ENCODE peak calls at places on chromosomes 11 and 22, in seven cellular contexts. One of them, this sample, is unnamed.

GRCh38 chr22:39315389-39315788 is 4.0 kb downstream of the RPL3 start:
- DNase-seq in GM23338: no peak
- DNase-seq in fibroblast of lung: no peak
- DNase-seq in colonic mucosa: no peak
- DNase-seq in CD4-positive, alpha-beta T cell: no peak
- DNase-seq in psoas muscle: no peak
- DNase-seq in A549: no peak
- DNase-seq in this sample: no peak

GRCh38 chr11:8034604-8035224 is 46.3 kb upstream of the TUB start:
- DNase-seq in GM23338: no peak
- DNase-seq in colonic mucosa: no peak
- DNase-seq in psoas muscle: no peak
- DNase-seq in fibroblast of lung: no peak
- DNase-seq in CD4-positive, alpha-beta T cell: no peak
- DNase-seq in A549: no peak
- DNase-seq in this sample: no peak

GRCh38 chr11:60164550-60165075 is 18.3 kb downstream of the MS4A6A start:
- DNase-seq in fibroblast of lung: no peak
- DNase-seq in colonic mucosa: no peak
- DNase-seq in A549: no peak
- DNase-seq in GM23338: no peak
- DNase-seq in CD4-positive, alpha-beta T cell: no peak
- DNase-seq in psoas muscle: no peak
- DNase-seq in this sample: no peak

GRCh38 chr22:42743501-42743991 is 22.9 kb upstream of the A4GALT start:
- DNase-seq in A549: no peak
- DNase-seq in fibroblast of lung: peak; percentile 92
- DNase-seq in CD4-positive, alpha-beta T cell: no peak
- DNase-seq in colonic mucosa: peak; percentile 45
- DNase-seq in GM23338: peak; percentile 48
- DNase-seq in psoas muscle: peak; percentile 89
- DNase-seq in this sample: peak; percentile 36

GRCh38 chr11:11987503-11988022 is 20.9 kb downstream of the DKK3 start:
- DNase-seq in colonic mucosa: no peak
- DNase-seq in GM23338: peak; percentile 51
- DNase-seq in psoas muscle: no peak
- DNase-seq in A549: peak; percentile 66
- DNase-seq in fibroblast of lung: peak; percentile 57
- DNase-seq in CD4-positive, alpha-beta T cell: no peak
- DNase-seq in this sample: no peak

GRCh38 chr22:24996420-24996952 is 44.0 kb downstream of the KIAA1671 start:
- DNase-seq in CD4-positive, alpha-beta T cell: no peak
- DNase-seq in GM23338: peak; percentile 87
- DNase-seq in fibroblast of lung: peak; percentile 61
- DNase-seq in psoas muscle: no peak
- DNase-seq in colonic mucosa: peak; percentile 68
- DNase-seq in A549: peak; percentile 63
- DNase-seq in this sample: peak; percentile 66

GRCh38 chr22:35930933-35931332 is 97.7 kb downstream of the RBFOX2 start:
- DNase-seq in colonic mucosa: no peak
- DNase-seq in CD4-positive, alpha-beta T cell: no peak
- DNase-seq in fibroblast of lung: peak; percentile 90
- DNase-seq in psoas muscle: no peak
- DNase-seq in GM23338: peak; percentile 56
- DNase-seq in A549: peak; percentile 69
- DNase-seq in this sample: peak; percentile 34

GRCh38 chr22:48869788-48870187 is 957.9 kb downstream of the BRD1 start:
- DNase-seq in A549: no peak
- DNase-seq in colonic mucosa: no peak
- DNase-seq in psoas muscle: no peak
- DNase-seq in fibroblast of lung: no peak
- DNase-seq in CD4-positive, alpha-beta T cell: no peak
- DNase-seq in GM23338: no peak
- DNase-seq in this sample: no peak

GRCh38 chr11:84886344-84886743 is 740.8 kb downstream of the DLG2 start:
- DNase-seq in A549: no peak
- DNase-seq in GM23338: no peak
- DNase-seq in colonic mucosa: no peak
- DNase-seq in CD4-positive, alpha-beta T cell: no peak
- DNase-seq in psoas muscle: no peak
- DNase-seq in fibroblast of lung: no peak
- DNase-seq in this sample: no peak

GRCh38 chr11:8649361-8649760 is 33.1 kb downstream of the TRIM66 start:
- DNase-seq in fibroblast of lung: peak; percentile 46
- DNase-seq in psoas muscle: no peak
- DNase-seq in colonic mucosa: no peak
- DNase-seq in A549: no peak
- DNase-seq in CD4-positive, alpha-beta T cell: no peak
- DNase-seq in GM23338: no peak
- DNase-seq in this sample: peak; percentile 72

GRCh38 chr22:39278040-39278439 is 33.3 kb upstream of the PDGFB start:
- DNase-seq in GM23338: peak; percentile 38
- DNase-seq in CD4-positive, alpha-beta T cell: no peak
- DNase-seq in psoas muscle: peak; percentile 56
- DNase-seq in colonic mucosa: no peak
- DNase-seq in fibroblast of lung: peak; percentile 51
- DNase-seq in A549: no peak
- DNase-seq in this sample: no peak

GRCh38 chr11:101269990-101270660 is 140.5 kb upstream of the PGR start:
- DNase-seq in psoas muscle: no peak
- DNase-seq in A549: no peak
- DNase-seq in colonic mucosa: no peak
- DNase-seq in fibroblast of lung: no peak
- DNase-seq in GM23338: no peak
- DNase-seq in CD4-positive, alpha-beta T cell: no peak
- DNase-seq in this sample: no peak

GRCh38 chr11:100855466-100856067 is 168.5 kb downstream of the ARHGAP42 start:
- DNase-seq in GM23338: peak; percentile 81
- DNase-seq in psoas muscle: no peak
- DNase-seq in colonic mucosa: no peak
- DNase-seq in A549: peak; percentile 57
- DNase-seq in fibroblast of lung: peak; percentile 79
- DNase-seq in CD4-positive, alpha-beta T cell: no peak
- DNase-seq in this sample: peak; percentile 27

GRCh38 chr11:69649576-69649900 is 8.6 kb downstream of the CCND1 start:
- DNase-seq in CD4-positive, alpha-beta T cell: no peak
- DNase-seq in psoas muscle: no peak
- DNase-seq in GM23338: no peak
- DNase-seq in colonic mucosa: no peak
- DNase-seq in fibroblast of lung: no peak
- DNase-seq in A549: no peak
- DNase-seq in this sample: no peak

GRCh38 chr22:24593810-24594568 is 1.1 kb upstream of the LRRC75B start:
- DNase-seq in CD4-positive, alpha-beta T cell: no peak
- DNase-seq in colonic mucosa: peak; percentile 70
- DNase-seq in psoas muscle: no peak
- DNase-seq in fibroblast of lung: no peak
- DNase-seq in A549: no peak
- DNase-seq in GM23338: no peak
- DNase-seq in this sample: no peak

GRCh38 chr22:30386608-30386959 is 627 bp downstream of the RNF215 start:
- DNase-seq in psoas muscle: no peak
- DNase-seq in A549: no peak
- DNase-seq in GM23338: no peak
- DNase-seq in colonic mucosa: peak; percentile 21
- DNase-seq in fibroblast of lung: no peak
- DNase-seq in CD4-positive, alpha-beta T cell: no peak
- DNase-seq in this sample: no peak

GRCh38 chr11:121448431-121448941 is 3.6 kb upstream of the SORL1 start:
- DNase-seq in GM23338: no peak
- DNase-seq in psoas muscle: no peak
- DNase-seq in fibroblast of lung: no peak
- DNase-seq in colonic mucosa: no peak
- DNase-seq in CD4-positive, alpha-beta T cell: no peak
- DNase-seq in A549: no peak
- DNase-seq in this sample: no peak

DNA sequence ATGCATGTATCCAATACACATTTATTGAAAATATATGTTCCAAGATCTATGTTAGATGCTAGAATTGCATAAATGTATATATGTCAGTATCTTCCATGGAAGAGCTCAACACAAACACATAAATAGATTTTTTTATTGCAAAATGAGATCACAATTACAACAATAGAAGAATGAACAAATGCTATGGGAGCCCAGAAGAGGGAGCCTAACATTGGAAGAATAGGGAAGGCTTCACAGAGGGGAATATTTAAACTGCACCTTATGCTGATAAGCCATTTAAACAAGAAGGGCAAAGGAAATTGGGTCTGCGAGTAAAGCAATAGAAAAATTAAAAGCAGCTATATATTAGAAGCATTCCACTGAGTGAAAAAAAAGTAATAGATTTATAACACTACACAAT is 96.1 kb upstream of the LRRC55 start:
- DNase-seq in psoas muscle: no peak
- DNase-seq in colonic mucosa: no peak
- DNase-seq in CD4-positive, alpha-beta T cell: no peak
- DNase-seq in GM23338: no peak
- DNase-seq in fibroblast of lung: peak; percentile 3
- DNase-seq in A549: peak; percentile 16
- DNase-seq in this sample: no peak
- TF ChIP-seq CTCF in psoas muscle: no peak
- TF ChIP-seq CTCF in colonic mucosa: no peak
- TF ChIP-seq CTCF in CD4-positive, alpha-beta T cell: no peak
- TF ChIP-seq CTCF in GM23338: peak; percentile 27
- TF ChIP-seq CTCF in fibroblast of lung: peak; percentile 26
- TF ChIP-seq CTCF in A549: no peak
- TF ChIP-seq CTCF in this sample: no peak

GRCh38 chr11:47062736-47063135 is 113.9 kb downstream of the ARFGAP2 start:
- DNase-seq in CD4-positive, alpha-beta T cell: no peak
- DNase-seq in psoas muscle: no peak
- DNase-seq in GM23338: no peak
- DNase-seq in colonic mucosa: no peak
- DNase-seq in A549: no peak
- DNase-seq in fibroblast of lung: no peak
- DNase-seq in this sample: no peak

GRCh38 chr11:47060807-47061206 is 115.9 kb downstream of the ARFGAP2 start:
- DNase-seq in A549: peak; percentile 31
- DNase-seq in fibroblast of lung: no peak
- DNase-seq in GM23338: peak; percentile 34
- DNase-seq in colonic mucosa: no peak
- DNase-seq in CD4-positive, alpha-beta T cell: no peak
- DNase-seq in psoas muscle: no peak
- DNase-seq in this sample: no peak

GRCh38 chr11:47057374-47057773 is 119.3 kb downstream of the ARFGAP2 start:
- DNase-seq in GM23338: peak; percentile 53
- DNase-seq in psoas muscle: no peak
- DNase-seq in fibroblast of lung: no peak
- DNase-seq in CD4-positive, alpha-beta T cell: no peak
- DNase-seq in colonic mucosa: no peak
- DNase-seq in A549: no peak
- DNase-seq in this sample: no peak

GRCh38 chr11:47056261-47056915 is 119.8 kb downstream of the CSTPP1 start:
- DNase-seq in psoas muscle: no peak
- DNase-seq in A549: no peak
- DNase-seq in colonic mucosa: no peak
- DNase-seq in CD4-positive, alpha-beta T cell: no peak
- DNase-seq in GM23338: no peak
- DNase-seq in fibroblast of lung: peak; percentile 87
- DNase-seq in this sample: no peak

GRCh38 chr11:47061429-47062178 is 115.1 kb downstream of the ARFGAP2 start:
- DNase-seq in fibroblast of lung: no peak
- DNase-seq in GM23338: peak; percentile 78
- DNase-seq in A549: no peak
- DNase-seq in CD4-positive, alpha-beta T cell: no peak
- DNase-seq in psoas muscle: no peak
- DNase-seq in colonic mucosa: no peak
- DNase-seq in this sample: no peak
- H3K27ac ChIP-seq in fibroblast of lung: no peak overlapping the region
- H3K27ac ChIP-seq in GM23338: peak overlapping the region; percentile 52
- H3K27ac ChIP-seq in A549: peak overlapping the region; percentile 74
- H3K27ac ChIP-seq in CD4-positive, alpha-beta T cell: no peak overlapping the region
- H3K27ac ChIP-seq in psoas muscle: no peak overlapping the region
- H3K27ac ChIP-seq in colonic mucosa: no peak overlapping the region
- H3K27ac ChIP-seq in this sample: no peak overlapping the region

GRCh38 chr22:20852076-20852475 is 6.5 kb downstream of the PI4KA start:
- DNase-seq in GM23338: no peak
- DNase-seq in fibroblast of lung: no peak
- DNase-seq in psoas muscle: no peak
- DNase-seq in colonic mucosa: no peak
- DNase-seq in A549: no peak
- DNase-seq in CD4-positive, alpha-beta T cell: no peak
- DNase-seq in this sample: no peak
- TF ChIP-seq CTCF in GM23338: no peak
- TF ChIP-seq CTCF in fibroblast of lung: no peak
- TF ChIP-seq CTCF in psoas muscle: no peak
- TF ChIP-seq CTCF in colonic mucosa: no peak
- TF ChIP-seq CTCF in A549: no peak
- TF ChIP-seq CTCF in CD4-positive, alpha-beta T cell: no peak
- TF ChIP-seq CTCF in this sample: no peak

DNA sequence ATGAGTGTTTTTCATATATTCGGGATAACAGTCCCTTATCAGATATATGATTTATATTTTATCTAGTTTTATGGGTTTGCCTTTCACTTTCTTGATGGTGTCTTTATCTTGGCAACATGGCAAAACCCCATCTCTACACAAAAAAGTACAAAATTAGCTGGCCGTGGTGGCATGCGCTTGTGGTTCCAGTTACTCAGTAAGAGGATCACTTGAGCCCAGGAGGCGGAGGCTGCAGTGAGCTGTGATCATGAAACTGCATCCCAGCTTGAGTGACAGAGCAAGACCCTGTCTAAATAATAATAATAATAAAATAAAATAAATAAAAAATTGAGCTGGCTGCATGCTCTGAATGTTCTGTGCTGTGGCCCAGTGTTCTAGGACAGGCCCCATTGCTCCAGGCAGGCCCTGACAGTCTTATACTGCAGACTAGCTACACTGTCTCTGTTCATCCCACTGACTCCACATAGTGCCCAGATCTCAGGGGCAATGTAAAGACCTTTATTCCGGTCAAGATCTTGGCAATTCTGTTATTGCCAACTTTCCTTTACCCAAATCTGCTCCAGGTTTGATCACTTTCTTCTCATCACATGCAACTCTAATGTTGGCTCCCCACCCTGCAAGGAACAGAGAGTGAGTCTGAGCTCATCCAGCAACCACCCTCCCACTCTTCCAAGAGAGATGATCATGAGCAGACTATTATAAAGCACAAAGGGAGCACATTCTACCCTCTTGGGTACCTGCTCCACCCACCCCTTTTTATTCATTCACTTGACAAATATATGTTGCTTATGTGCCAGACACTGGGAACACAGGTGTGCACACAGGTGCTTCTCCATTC is 8.8 kb downstream of the HSPA8 start:
- DNase-seq in A549: no peak
- DNase-seq in GM23338: no peak
- DNase-seq in fibroblast of lung: no peak
- DNase-seq in psoas muscle: no peak
- DNase-seq in CD4-positive, alpha-beta T cell: no peak
- DNase-seq in colonic mucosa: no peak
- DNase-seq in this sample: no peak
- H3K27ac ChIP-seq in A549: no peak overlapping the region
- H3K27ac ChIP-seq in GM23338: peak overlapping the region; percentile 21
- H3K27ac ChIP-seq in fibroblast of lung: no peak overlapping the region
- H3K27ac ChIP-seq in psoas muscle: no peak overlapping the region
- H3K27ac ChIP-seq in CD4-positive, alpha-beta T cell: no peak overlapping the region
- H3K27ac ChIP-seq in colonic mucosa: no peak overlapping the region
- H3K27ac ChIP-seq in this sample: no peak overlapping the region

DNA sequence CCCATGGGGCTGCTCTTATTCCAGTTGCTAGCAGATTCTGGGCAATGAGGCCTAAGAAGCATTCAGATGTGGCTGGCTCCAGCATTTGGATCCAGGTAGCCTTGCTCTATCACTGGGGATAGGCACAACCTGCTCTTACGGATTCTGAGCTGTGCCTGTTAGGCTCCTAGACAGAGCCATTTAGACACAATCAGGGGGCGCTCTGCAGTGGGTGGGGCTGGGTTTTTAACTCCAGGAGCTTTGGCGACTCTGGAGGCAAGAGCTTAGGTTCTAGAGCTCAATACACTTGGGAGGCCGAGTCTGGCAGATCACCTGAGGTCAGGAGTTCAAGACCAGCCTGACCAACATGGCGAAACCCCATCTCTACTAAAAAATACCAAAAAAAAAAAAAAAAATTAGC is 32.0 kb downstream of the KCNC1 start:
- DNase-seq in A549: peak; percentile 20
- DNase-seq in fibroblast of lung: no peak
- DNase-seq in GM23338: peak; percentile 61
- DNase-seq in colonic mucosa: no peak
- DNase-seq in CD4-positive, alpha-beta T cell: no peak
- DNase-seq in psoas muscle: no peak
- DNase-seq in this sample: no peak
- TF ChIP-seq CTCF in A549: no peak
- TF ChIP-seq CTCF in fibroblast of lung: peak; percentile 11
- TF ChIP-seq CTCF in GM23338: peak; percentile 61
- TF ChIP-seq CTCF in colonic mucosa: no peak
- TF ChIP-seq CTCF in CD4-positive, alpha-beta T cell: no peak
- TF ChIP-seq CTCF in psoas muscle: no peak
- TF ChIP-seq CTCF in this sample: no peak